ENCODE peak calls at places on chromosome 7, in six cellular contexts. E is posterior vena cava, R is bronchial epithelial cell, I is upper lobe of left lung, Z is ovary, C is fibroblast of the aortic adventitia. K is an unnamed sample.

GRCh38 chr7:65746398-65746669 is 126.5 kb upstream of the VKORC1L1 start:
- DNase-seq in E (no peak), R (peak), I (no peak), Z (no peak), C (peak), K (peak)

GRCh38 chr7:104089622-104090021 is 100.2 kb upstream of the RELN start:
- DNase-seq in E (no peak), R (no peak), I (no peak), Z (no peak), C (no peak), K (no peak)

GRCh38 chr7:20331912-20332317 is 1.2 kb downstream of the ITGB8 start:
- DNase-seq in E (no peak), R (no peak), I (no peak), Z (no peak), C (no peak), K (peak)

GRCh38 chr7:155769701-155770100 is 42.6 kb downstream of the SHH start:
- DNase-seq in E (no peak), R (no peak), I (no peak), Z (no peak), C (no peak), K (no peak)

GRCh38 chr7:141291541-141291940 is 217.7 kb downstream of the TMEM178B start:
- DNase-seq in E (no peak), R (no peak), I (no peak), Z (no peak), C (no peak), K (no peak)

GRCh38 chr7:23277359-23277989 is 21.7 kb upstream of the MALSU1 start:
- DNase-seq in E (no peak), R (peak), I (no peak), Z (no peak), C (peak), K (peak)

GRCh38 chr7:125878990-125879389 is 949.4 kb upstream of the POT1 start:
- DNase-seq in E (no peak), R (no peak), I (no peak), Z (no peak), C (peak), K (no peak)

GRCh38 chr7:98617051-98617959 is at the start of gene NPTX2:
- DNase-seq in E (no peak), R (no peak), I (no peak), Z (no peak), C (peak), K (no peak)

GRCh38 chr7:68088894-68089293 is 1092.3 kb downstream of the TYW1 start:
- DNase-seq in E (no peak), R (no peak), I (no peak), Z (no peak), C (no peak), K (no peak)

GRCh38 chr7:74187915-74188675 is 13.9 kb downstream of the EIF4H start:
- DNase-seq in E (no peak), R (no peak), I (no peak), Z (no peak), C (peak), K (no peak)

GRCh38 chr7:26200113-26200443 is 468 bp downstream of the HNRNPA2B1 start:
- DNase-seq in E (peak), R (no peak), I (peak), Z (peak), C (no peak), K (peak)

GRCh38 chr7:99011341-99011705 is 132.6 kb downstream of the SMURF1 start:
- DNase-seq in E (no peak), R (no peak), I (peak), Z (no peak), C (no peak), K (no peak)

GRCh38 chr7:20783716-20784310 is 2.9 kb downstream of the SP8 start:
- DNase-seq in E (no peak), R (no peak), I (peak), Z (no peak), C (no peak), K (no peak)

GRCh38 chr7:13327669-13328068 is 640.2 kb downstream of the ARL4A start:
- DNase-seq in E (no peak), R (no peak), I (no peak), Z (no peak), C (peak), K (no peak)

GRCh38 chr7:23470290-23471089 is at the start of gene IGF2BP3:
- DNase-seq in E (no peak), R (peak), I (no peak), Z (no peak), C (peak), K (peak)

GRCh38 chr7:45181991-45182855 is 24.6 kb downstream of the RAMP3 start:
- DNase-seq in E (peak), R (no peak), I (peak), Z (no peak), C (no peak), K (no peak)

GRCh38 chr7:138645284-138645683 is 55.9 kb downstream of the SVOPL start:
- DNase-seq in E (no peak), R (no peak), I (no peak), Z (no peak), C (no peak), K (peak)

GRCh38 chr7:23287612-23288011 is 11.5 kb upstream of the MALSU1 start:
- DNase-seq in E (no peak), R (no peak), I (no peak), Z (no peak), C (no peak), K (no peak)

GRCh38 chr7:79064187-79064823 is 389.2 kb downstream of the MAGI2 start:
- DNase-seq in E (no peak), R (no peak), I (no peak), Z (no peak), C (peak), K (no peak)

GRCh38 chr7:33686001-33686591 is 219.2 kb upstream of the BMPER start:
- DNase-seq in E (no peak), R (peak), I (peak), Z (no peak), C (no peak), K (peak)

GRCh38 chr7:20642171-20642570 is 26.7 kb downstream of the ABCB5 start:
- DNase-seq in E (no peak), R (peak), I (no peak), Z (no peak), C (peak), K (no peak)

GRCh38 chr7:138979226-138979979 is 1.8 kb downstream of the KIAA1549 start:
- DNase-seq in E (no peak), R (no peak), I (no peak), Z (no peak), C (peak), K (peak)

GRCh38 chr7:51977913-51978312 is 661.3 kb upstream of the COBL start:
- DNase-seq in E (no peak), R (no peak), I (no peak), Z (no peak), C (no peak), K (no peak)

GRCh38 chr7:101998029-101998903 is 180.8 kb downstream of the CUX1 start:
- DNase-seq in E (no peak), R (no peak), I (no peak), Z (no peak), C (peak), K (no peak)

GRCh38 chr7:158815046-158815445 is 14.3 kb downstream of the ESYT2 start:
- DNase-seq in E (no peak), R (no peak), I (no peak), Z (no peak), C (peak), K (no peak)

GRCh38 chr7:87627634-87627994 is 584 bp upstream of the RUNDC3B start:
- DNase-seq in E (peak), R (no peak), I (no peak), Z (peak), C (no peak), K (no peak)

GRCh38 chr7:117402109-117402508 is 25.2 kb downstream of the ASZ1 start:
- DNase-seq in E (no peak), R (peak), I (no peak), Z (no peak), C (peak), K (no peak)

GRCh38 chr7:98251251-98251843 is 685 bp downstream of the TECPR1 start:
- DNase-seq in E (no peak), R (peak), I (peak), Z (no peak), C (no peak), K (no peak)

K was measured in MCF 10A.